ENCODE peak calls at places on chromosome 1, in five cellular contexts. U is ovary, M is breast epithelium, L is transverse colon, D is body of pancreas. J is an unnamed sample.

GRCh38 chr1:79161077-79161476 is 154.5 kb upstream of the ADGRL4 start:
- DNase-seq in U (no peak), M (no peak), L (no peak), D (no peak), J (no peak)

GRCh38 chr1:94738371-94738770 is 81.8 kb upstream of the SLC44A3 start:
- DNase-seq in U (no peak), M (no peak), L (no peak), D (no peak), J (no peak)

GRCh38 chr1:19009882-19010321 is 53.4 kb upstream of the IFFO2 start:
- DNase-seq in U (no peak), M (no peak), L (no peak), D (peak; percentile 49), J (no peak)

GRCh38 chr1:195608883-195609282 is 999.4 kb downstream of the KCNT2 start:
- DNase-seq in U (no peak), M (no peak), L (no peak), D (no peak), J (no peak)

GRCh38 chr1:66438062-66438970 is 95.6 kb upstream of the SGIP1 start:
- DNase-seq in U (no peak), M (no peak), L (no peak), D (no peak), J (no peak)

GRCh38 chr1:116891396-116892072 is 18.2 kb upstream of the PTGFRN start:
- DNase-seq in U (no peak), M (no peak), L (no peak), D (no peak), J (no peak)

GRCh38 chr1:55402676-55403464 is 187.7 kb upstream of the USP24 start:
- DNase-seq in U (no peak), M (no peak), L (no peak), D (no peak), J (no peak)

GRCh38 chr1:182430263-182431068 is 19.5 kb upstream of the RGSL1 start:
- DNase-seq in U (no peak), M (no peak), L (no peak), D (no peak), J (no peak)

GRCh38 chr1:82485591-82486369 is 685.0 kb downstream of the ADGRL2 start:
- DNase-seq in U (peak; percentile 64), M (no peak), L (peak; percentile 7), D (peak; percentile 16), J (peak; percentile 52)

GRCh38 chr1:205452906-205453305 is 2.9 kb downstream of the BLACAT1 start:
- DNase-seq in U (no peak), M (no peak), L (no peak), D (no peak), J (no peak)

GRCh38 chr1:7481194-7481593 is 289.9 kb upstream of the VAMP3 start:
- DNase-seq in U (no peak), M (no peak), L (no peak), D (no peak), J (no peak)

GRCh38 chr1:7341145-7341900 is 429.8 kb upstream of the VAMP3 start:
- DNase-seq in U (no peak), M (no peak), L (peak; percentile 19), D (peak; percentile 32), J (no peak)

GRCh38 chr1:178594133-178594532 is 81.2 kb downstream of the TEX35 start:
- DNase-seq in U (no peak), M (no peak), L (no peak), D (no peak), J (no peak)

GRCh38 chr1:15236226-15237145 is 10.5 kb upstream of the FHAD1 start:
- DNase-seq in U (no peak), M (no peak), L (no peak), D (no peak), J (no peak)

GRCh38 chr1:4710592-4711190 is 56.3 kb downstream of the AJAP1 start:
- DNase-seq in U (no peak), M (no peak), L (no peak), D (no peak), J (no peak)

DNA sequence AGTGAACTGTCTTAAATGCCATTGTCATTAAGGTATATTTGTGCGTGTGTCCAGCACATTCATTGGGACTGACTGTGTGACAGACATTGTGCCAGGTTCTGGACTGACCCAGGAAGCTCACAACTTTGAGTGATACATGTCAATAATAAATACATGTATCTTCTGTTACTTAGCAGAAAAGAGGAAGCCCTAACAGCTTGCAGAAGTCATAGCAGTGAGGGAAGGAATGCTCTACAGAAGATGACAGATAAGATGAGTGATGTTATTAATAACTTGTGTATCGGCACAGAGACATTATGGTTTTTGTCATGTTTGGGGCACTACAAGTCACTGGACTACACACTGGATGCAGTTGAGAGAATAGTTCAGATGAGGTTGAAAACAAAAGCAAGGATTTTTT is 1.2 kb upstream of the SRSF11 start:
- DNase-seq in U (no peak), M (no peak), L (no peak), D (no peak), J (no peak)
- H3K4me1 ChIP-seq in U (peaks cover 4% of the 10 kb centered on the region), M (no peaks in the 10 kb centered on the region), L (peaks cover 22% of the 10 kb centered on the region), D (peaks cover 31% of the 10 kb centered on the region), J (peaks cover 9% of the 10 kb centered on the region)

DNA sequence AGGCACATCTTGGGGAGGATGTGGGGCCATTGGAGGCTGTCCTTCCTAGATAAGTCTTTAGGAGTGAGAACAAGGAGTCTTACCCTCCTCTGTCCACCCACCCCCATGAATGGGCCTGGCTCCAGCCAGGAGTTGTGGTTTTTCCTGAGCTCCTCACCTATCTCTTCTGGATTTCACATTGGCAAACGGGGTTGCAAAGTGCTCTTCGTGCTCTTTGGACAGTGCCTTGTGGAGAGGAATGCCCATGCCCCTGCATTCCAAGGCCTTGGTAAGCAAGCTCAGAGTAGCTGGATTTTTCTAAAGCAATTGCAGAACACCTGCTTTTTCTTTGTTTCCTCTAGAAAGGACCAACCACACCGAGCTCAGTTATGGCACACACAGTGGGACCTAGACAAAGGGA is 152.1 kb upstream of the CAMK1G start:
- DNase-seq in U (no peak), M (no peak), L (no peak), D (no peak), J (no peak)
- H3K4me3 ChIP-seq in U (no peak overlapping the region), M (no peak overlapping the region), L (no peak overlapping the region), D (no peak overlapping the region), J (no peak overlapping the region)

GRCh38 chr1:49351744-49352143 is 575.1 kb upstream of the BEND5 start:
- DNase-seq in U (no peak), M (no peak), L (no peak), D (no peak), J (no peak)
- TF ChIP-seq POLR2A in U (no peak), M (no peak), L (no peak), D (no peak), J (no peak)

DNA sequence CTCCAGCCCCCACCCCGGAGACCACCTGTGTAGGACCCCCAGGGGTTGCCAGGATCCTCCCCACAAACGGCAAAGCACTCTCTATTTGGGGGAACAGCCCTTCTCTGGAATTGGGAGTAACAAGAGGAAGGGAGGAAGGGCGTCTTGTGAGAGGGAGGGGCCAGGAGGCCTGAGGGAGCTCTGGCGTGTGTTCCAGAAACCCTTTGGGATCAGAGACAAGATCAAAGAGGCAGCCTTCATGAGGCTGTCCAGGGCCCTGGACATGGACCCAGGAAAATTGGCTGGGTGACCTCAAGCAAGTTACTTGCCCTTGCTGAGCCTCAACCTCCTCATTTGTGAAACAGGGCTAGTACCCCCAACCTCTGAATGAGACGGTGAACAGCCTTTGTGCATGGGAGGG is 18.1 kb upstream of the ECE1 start:
- DNase-seq in U (no peak), M (no peak), L (no peak), D (no peak), J (no peak)
- H3K4me1 ChIP-seq in U (peaks cover 28% of the 10 kb centered on the region), M (peaks cover 34% of the 10 kb centered on the region), L (peaks cover 29% of the 10 kb centered on the region), D (peaks cover 63% of the 10 kb centered on the region), J (peaks cover 21% of the 10 kb centered on the region)

GRCh38 chr1:235075121-235075954 is 53.3 kb downstream of the TOMM20 start:
- DNase-seq in U (peak; percentile 78), M (peak; percentile 66), L (peak; percentile 58), D (peak; percentile 75), J (peak; percentile 81)
- H3K4me3 ChIP-seq in U (no peak overlapping the region), M (no peak overlapping the region), L (no peak overlapping the region), D (no peak overlapping the region), J (no peak overlapping the region)

GRCh38 chr1:212566522-212567479 is 41.8 kb upstream of the ATF3 start:
- DNase-seq in U (peak; percentile 29), M (no peak), L (peak; percentile 45), D (peak; percentile 61), J (peak; percentile 19)
- TF ChIP-seq POLR2A in U (no peak), M (no peak), L (peak; percentile 59), D (peak; percentile 65), J (no peak)